ENCODE peak calls at places on chromosomes 4 and X, in eight cellular contexts. One of them, this sample, is unnamed.

GRCh38 chr4:3835527-3836040 is 69.4 kb downstream of the ADRA2C start:
- DNase-seq in GM13976: no peak
- DNase-seq in astrocyte of the spinal cord: no peak
- DNase-seq in dorsolateral prefrontal cortex: no peak
- DNase-seq in Calu3: no peak
- DNase-seq in HFF-Myc: no peak
- DNase-seq in endodermal cell: no peak
- DNase-seq in progenitor cell of endocrine pancreas: no peak
- DNase-seq in this sample: no peak

GRCh38 chrX:54945224-54945623 is 24.6 kb downstream of the TRO start:
- DNase-seq in GM13976: no peak
- DNase-seq in astrocyte of the spinal cord: no peak
- DNase-seq in dorsolateral prefrontal cortex: no peak
- DNase-seq in Calu3: no peak
- DNase-seq in HFF-Myc: no peak
- DNase-seq in endodermal cell: no peak
- DNase-seq in progenitor cell of endocrine pancreas: no peak
- DNase-seq in this sample: no peak

GRCh38 chr4:1988327-1988724 is 20.4 kb downstream of the NELFA start:
- DNase-seq in GM13976: no peak
- DNase-seq in astrocyte of the spinal cord: no peak
- DNase-seq in dorsolateral prefrontal cortex: no peak
- DNase-seq in Calu3: no peak
- DNase-seq in HFF-Myc: no peak
- DNase-seq in endodermal cell: no peak
- DNase-seq in progenitor cell of endocrine pancreas: no peak
- DNase-seq in this sample: no peak

GRCh38 chr4:4480685-4481393 is 61.0 kb downstream of the STX18 start:
- DNase-seq in GM13976: no peak
- DNase-seq in astrocyte of the spinal cord: peak; percentile 56
- DNase-seq in dorsolateral prefrontal cortex: peak; percentile 80
- DNase-seq in Calu3: no peak
- DNase-seq in HFF-Myc: no peak
- DNase-seq in endodermal cell: no peak
- DNase-seq in progenitor cell of endocrine pancreas: no peak
- DNase-seq in this sample: no peak

GRCh38 chr4:42149004-42149403 is 3.5 kb downstream of the BEND4 start:
- DNase-seq in GM13976: peak; percentile 38
- DNase-seq in astrocyte of the spinal cord: no peak
- DNase-seq in dorsolateral prefrontal cortex: no peak
- DNase-seq in Calu3: no peak
- DNase-seq in HFF-Myc: no peak
- DNase-seq in endodermal cell: no peak
- DNase-seq in progenitor cell of endocrine pancreas: no peak
- DNase-seq in this sample: no peak

GRCh38 chr4:104596189-104596588 is 101.5 kb upstream of the CXXC4 start:
- DNase-seq in GM13976: no peak
- DNase-seq in astrocyte of the spinal cord: no peak
- DNase-seq in dorsolateral prefrontal cortex: no peak
- DNase-seq in Calu3: no peak
- DNase-seq in HFF-Myc: no peak
- DNase-seq in endodermal cell: no peak
- DNase-seq in progenitor cell of endocrine pancreas: no peak
- DNase-seq in this sample: no peak

GRCh38 chrX:48703642-48704481 is 7.3 kb downstream of the SUV39H1 start:
- DNase-seq in GM13976: no peak
- DNase-seq in astrocyte of the spinal cord: peak; percentile 19
- DNase-seq in dorsolateral prefrontal cortex: no peak
- DNase-seq in Calu3: peak; percentile 55
- DNase-seq in HFF-Myc: no peak
- DNase-seq in endodermal cell: no peak
- DNase-seq in progenitor cell of endocrine pancreas: no peak
- DNase-seq in this sample: no peak

GRCh38 chr4:94634266-94634665 is 123.5 kb upstream of the BMPR1B start:
- DNase-seq in GM13976: no peak
- DNase-seq in astrocyte of the spinal cord: peak; percentile 30
- DNase-seq in dorsolateral prefrontal cortex: no peak
- DNase-seq in Calu3: no peak
- DNase-seq in HFF-Myc: peak; percentile 24
- DNase-seq in endodermal cell: no peak
- DNase-seq in progenitor cell of endocrine pancreas: no peak
- DNase-seq in this sample: no peak

GRCh38 chrX:123833387-123833786 is 26.5 kb upstream of the XIAP start:
- DNase-seq in GM13976: peak; percentile 71
- DNase-seq in astrocyte of the spinal cord: peak; percentile 40
- DNase-seq in dorsolateral prefrontal cortex: no peak
- DNase-seq in Calu3: peak; percentile 70
- DNase-seq in HFF-Myc: no peak
- DNase-seq in endodermal cell: peak; percentile 84
- DNase-seq in progenitor cell of endocrine pancreas: peak; percentile 30
- DNase-seq in this sample: no peak

GRCh38 chrX:32137525-32137924 is 1065.7 kb upstream of the FTHL17 start:
- DNase-seq in GM13976: no peak
- DNase-seq in astrocyte of the spinal cord: no peak
- DNase-seq in dorsolateral prefrontal cortex: no peak
- DNase-seq in Calu3: no peak
- DNase-seq in HFF-Myc: no peak
- DNase-seq in endodermal cell: peak; percentile 75
- DNase-seq in progenitor cell of endocrine pancreas: peak; percentile 28
- DNase-seq in this sample: no peak

GRCh38 chr4:136805582-136805981 is 726.7 kb downstream of the PCDH18 start:
- DNase-seq in GM13976: no peak
- DNase-seq in astrocyte of the spinal cord: no peak
- DNase-seq in dorsolateral prefrontal cortex: no peak
- DNase-seq in Calu3: no peak
- DNase-seq in HFF-Myc: no peak
- DNase-seq in endodermal cell: no peak
- DNase-seq in progenitor cell of endocrine pancreas: no peak
- DNase-seq in this sample: no peak

GRCh38 chr4:2545321-2546013 is 9.0 kb downstream of the FAM193A start:
- DNase-seq in GM13976: no peak
- DNase-seq in astrocyte of the spinal cord: no peak
- DNase-seq in dorsolateral prefrontal cortex: no peak
- DNase-seq in Calu3: no peak
- DNase-seq in HFF-Myc: no peak
- DNase-seq in endodermal cell: no peak
- DNase-seq in progenitor cell of endocrine pancreas: no peak
- DNase-seq in this sample: no peak

GRCh38 chrX:100643943-100644587 is at the start of gene SRPX2:
- DNase-seq in GM13976: no peak
- DNase-seq in astrocyte of the spinal cord: peak; percentile 89
- DNase-seq in dorsolateral prefrontal cortex: no peak
- DNase-seq in Calu3: peak; percentile 39
- DNase-seq in HFF-Myc: peak; percentile 63
- DNase-seq in endodermal cell: no peak
- DNase-seq in progenitor cell of endocrine pancreas: no peak
- DNase-seq in this sample: peak; percentile 54

GRCh38 chrX:153409414-153410101 is 1.7 kb upstream of the ZFP92 start:
- DNase-seq in GM13976: no peak
- DNase-seq in astrocyte of the spinal cord: no peak
- DNase-seq in dorsolateral prefrontal cortex: no peak
- DNase-seq in Calu3: no peak
- DNase-seq in HFF-Myc: no peak
- DNase-seq in endodermal cell: no peak
- DNase-seq in progenitor cell of endocrine pancreas: no peak
- DNase-seq in this sample: no peak

GRCh38 chr4:168483786-168484185 is 3.5 kb upstream of the DDX60L start:
- DNase-seq in GM13976: no peak
- DNase-seq in astrocyte of the spinal cord: peak; percentile 38
- DNase-seq in dorsolateral prefrontal cortex: no peak
- DNase-seq in Calu3: no peak
- DNase-seq in HFF-Myc: no peak
- DNase-seq in endodermal cell: no peak
- DNase-seq in progenitor cell of endocrine pancreas: no peak
- DNase-seq in this sample: no peak

GRCh38 chr4:3311095-3311372 is 18.2 kb downstream of the RGS12 start:
- DNase-seq in GM13976: no peak
- DNase-seq in astrocyte of the spinal cord: no peak
- DNase-seq in dorsolateral prefrontal cortex: peak; percentile 32
- DNase-seq in Calu3: no peak
- DNase-seq in HFF-Myc: no peak
- DNase-seq in endodermal cell: peak; percentile 31
- DNase-seq in progenitor cell of endocrine pancreas: no peak
- DNase-seq in this sample: no peak

GRCh38 chr4:120718979-120719566 is 203.5 kb downstream of the PRDM5 start:
- DNase-seq in GM13976: no peak
- DNase-seq in astrocyte of the spinal cord: peak; percentile 42
- DNase-seq in dorsolateral prefrontal cortex: no peak
- DNase-seq in Calu3: peak; percentile 33
- DNase-seq in HFF-Myc: no peak
- DNase-seq in endodermal cell: no peak
- DNase-seq in progenitor cell of endocrine pancreas: no peak
- DNase-seq in this sample: no peak

DNA sequence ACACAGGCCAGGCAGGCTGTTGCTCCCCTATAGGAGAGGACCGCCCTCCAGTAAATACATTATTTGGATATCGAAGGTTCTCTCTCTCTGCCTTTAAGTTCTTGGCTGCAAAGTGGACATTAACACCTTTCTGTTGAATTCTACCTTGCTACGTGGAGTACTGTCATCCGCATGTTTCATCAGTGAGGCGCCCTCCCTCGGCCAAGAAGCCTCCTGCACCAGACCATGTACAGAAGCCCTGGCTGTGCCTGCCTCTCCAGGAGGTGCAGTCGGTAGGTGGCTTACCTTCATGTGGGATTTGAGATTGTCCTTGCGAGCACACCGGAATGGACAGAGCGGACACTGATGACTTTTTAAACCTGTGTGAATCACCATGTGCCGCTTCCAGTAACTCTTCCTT is 46.7 kb downstream of the ZNF827 start:
- DNase-seq in GM13976: no peak
- DNase-seq in astrocyte of the spinal cord: no peak
- DNase-seq in dorsolateral prefrontal cortex: no peak
- DNase-seq in Calu3: no peak
- DNase-seq in HFF-Myc: no peak
- DNase-seq in endodermal cell: peak; percentile 86
- DNase-seq in progenitor cell of endocrine pancreas: no peak
- DNase-seq in this sample: no peak
- TF ChIP-seq CTCF in GM13976: no peak
- TF ChIP-seq CTCF in astrocyte of the spinal cord: peak; percentile 3
- TF ChIP-seq CTCF in dorsolateral prefrontal cortex: no peak
- TF ChIP-seq CTCF in Calu3: no peak
- TF ChIP-seq CTCF in HFF-Myc: no peak
- TF ChIP-seq CTCF in endodermal cell: peak; percentile 79
- TF ChIP-seq CTCF in progenitor cell of endocrine pancreas: peak; percentile 26
- TF ChIP-seq CTCF in this sample: no peak

GRCh38 chr4:103499094-103499493 is 220.7 kb downstream of the TACR3 start:
- DNase-seq in GM13976: no peak
- DNase-seq in astrocyte of the spinal cord: no peak
- DNase-seq in dorsolateral prefrontal cortex: no peak
- DNase-seq in Calu3: no peak
- DNase-seq in HFF-Myc: peak; percentile 32
- DNase-seq in endodermal cell: no peak
- DNase-seq in progenitor cell of endocrine pancreas: no peak
- DNase-seq in this sample: no peak
- TF ChIP-seq CTCF in GM13976: peak; percentile 14
- TF ChIP-seq CTCF in astrocyte of the spinal cord: no peak
- TF ChIP-seq CTCF in dorsolateral prefrontal cortex: no peak
- TF ChIP-seq CTCF in Calu3: no peak
- TF ChIP-seq CTCF in HFF-Myc: peak; percentile 58
- TF ChIP-seq CTCF in endodermal cell: peak; percentile 56
- TF ChIP-seq CTCF in progenitor cell of endocrine pancreas: no peak
- TF ChIP-seq CTCF in this sample: peak; percentile 54

GRCh38 chr4:67886281-67886680 is 2.5 kb upstream of the TMPRSS11D start:
- DNase-seq in GM13976: no peak
- DNase-seq in astrocyte of the spinal cord: peak; percentile 58
- DNase-seq in dorsolateral prefrontal cortex: no peak
- DNase-seq in Calu3: no peak
- DNase-seq in HFF-Myc: peak; percentile 16
- DNase-seq in endodermal cell: no peak
- DNase-seq in progenitor cell of endocrine pancreas: no peak
- DNase-seq in this sample: no peak
- TF ChIP-seq CTCF in GM13976: no peak
- TF ChIP-seq CTCF in astrocyte of the spinal cord: no peak
- TF ChIP-seq CTCF in dorsolateral prefrontal cortex: no peak
- TF ChIP-seq CTCF in Calu3: no peak
- TF ChIP-seq CTCF in HFF-Myc: no peak
- TF ChIP-seq CTCF in endodermal cell: no peak
- TF ChIP-seq CTCF in progenitor cell of endocrine pancreas: no peak
- TF ChIP-seq CTCF in this sample: no peak

GRCh38 chr4:22091351-22091731 is 142.8 kb upstream of the KCNIP4 start:
- DNase-seq in GM13976: no peak
- DNase-seq in astrocyte of the spinal cord: no peak
- DNase-seq in dorsolateral prefrontal cortex: no peak
- DNase-seq in Calu3: peak; percentile 0
- DNase-seq in HFF-Myc: no peak
- DNase-seq in endodermal cell: peak; percentile 53
- DNase-seq in progenitor cell of endocrine pancreas: no peak
- DNase-seq in this sample: no peak
- TF ChIP-seq CTCF in GM13976: no peak
- TF ChIP-seq CTCF in astrocyte of the spinal cord: no peak
- TF ChIP-seq CTCF in dorsolateral prefrontal cortex: no peak
- TF ChIP-seq CTCF in Calu3: no peak
- TF ChIP-seq CTCF in HFF-Myc: no peak
- TF ChIP-seq CTCF in endodermal cell: peak; percentile 51
- TF ChIP-seq CTCF in progenitor cell of endocrine pancreas: peak; percentile 14
- TF ChIP-seq CTCF in this sample: no peak

GRCh38 chr4:18075823-18076433 is 54.4 kb upstream of the LCORL start:
- DNase-seq in GM13976: no peak
- DNase-seq in astrocyte of the spinal cord: no peak
- DNase-seq in dorsolateral prefrontal cortex: no peak
- DNase-seq in Calu3: no peak
- DNase-seq in HFF-Myc: no peak
- DNase-seq in endodermal cell: peak; percentile 81
- DNase-seq in progenitor cell of endocrine pancreas: no peak
- DNase-seq in this sample: no peak
- TF ChIP-seq CTCF in GM13976: peak; percentile 19
- TF ChIP-seq CTCF in astrocyte of the spinal cord: no peak
- TF ChIP-seq CTCF in dorsolateral prefrontal cortex: no peak
- TF ChIP-seq CTCF in Calu3: no peak
- TF ChIP-seq CTCF in HFF-Myc: peak; percentile 47
- TF ChIP-seq CTCF in endodermal cell: peak; percentile 67
- TF ChIP-seq CTCF in progenitor cell of endocrine pancreas: peak; percentile 17
- TF ChIP-seq CTCF in this sample: peak; percentile 0

GRCh38 chr4:89486673-89487072 is 179.1 kb upstream of the GPRIN3 start:
- DNase-seq in GM13976: no peak
- DNase-seq in astrocyte of the spinal cord: no peak
- DNase-seq in dorsolateral prefrontal cortex: no peak
- DNase-seq in Calu3: no peak
- DNase-seq in HFF-Myc: no peak
- DNase-seq in endodermal cell: peak; percentile 51
- DNase-seq in progenitor cell of endocrine pancreas: no peak
- DNase-seq in this sample: no peak

GRCh38 chr4:89486042-89486441 is 178.4 kb upstream of the GPRIN3 start:
- DNase-seq in GM13976: peak; percentile 38
- DNase-seq in astrocyte of the spinal cord: peak; percentile 46
- DNase-seq in dorsolateral prefrontal cortex: no peak
- DNase-seq in Calu3: no peak
- DNase-seq in HFF-Myc: peak; percentile 30
- DNase-seq in endodermal cell: no peak
- DNase-seq in progenitor cell of endocrine pancreas: no peak
- DNase-seq in this sample: no peak

GRCh38 chr4:89482926-89483595 is 175.5 kb upstream of the GPRIN3 start:
- DNase-seq in GM13976: no peak
- DNase-seq in astrocyte of the spinal cord: no peak
- DNase-seq in dorsolateral prefrontal cortex: no peak
- DNase-seq in Calu3: no peak
- DNase-seq in HFF-Myc: no peak
- DNase-seq in endodermal cell: no peak
- DNase-seq in progenitor cell of endocrine pancreas: no peak
- DNase-seq in this sample: no peak

GRCh38 chr4:89482248-89482647 is 174.6 kb upstream of the GPRIN3 start:
- DNase-seq in GM13976: peak; percentile 41
- DNase-seq in astrocyte of the spinal cord: peak; percentile 39
- DNase-seq in dorsolateral prefrontal cortex: no peak
- DNase-seq in Calu3: peak; percentile 30
- DNase-seq in HFF-Myc: peak; percentile 22
- DNase-seq in endodermal cell: peak; percentile 73
- DNase-seq in progenitor cell of endocrine pancreas: no peak
- DNase-seq in this sample: no peak
- TF ChIP-seq CTCF in GM13976: peak; percentile 28
- TF ChIP-seq CTCF in astrocyte of the spinal cord: peak; percentile 42
- TF ChIP-seq CTCF in dorsolateral prefrontal cortex: peak; percentile 12
- TF ChIP-seq CTCF in Calu3: no peak
- TF ChIP-seq CTCF in HFF-Myc: peak; percentile 30
- TF ChIP-seq CTCF in endodermal cell: peak; percentile 76
- TF ChIP-seq CTCF in progenitor cell of endocrine pancreas: peak; percentile 34
- TF ChIP-seq CTCF in this sample: peak; percentile 41

This sample was measured in AG09319.